ENCODE peak calls at places on chromosome 19, in ten cellular contexts. A is stimulated activated CD8-positive, alpha-beta memory T cell treated with anti-CD3 and anti-CD28 coated beads, Interleukin-15, amount 100 ng/mL, for 4 hours; H is head of caudate nucleus; S is NCI-H2081; O is AML-193; R is foreskin keratinocyte; L is NCI-H2029; M is Jurkat, Clone E6-1; Q is AG08395; D is midbrain. I is an unnamed sample.

GRCh38 chr19:4932711-4933110 is 23.4 kb downstream of the UHRF1 start:
- DNase-seq in M (no peak), Q (no peak), S (no peak), D (no peak), L (no peak), O (no peak), A (no peak), H (no peak), R (no peak), I (no peak)

GRCh38 chr19:16016226-16017137 is 59.8 kb upstream of the TPM4 start:
- DNase-seq in A (no peak), S (no peak), M (no peak), H (no peak), D (no peak), Q (no peak), L (no peak), O (no peak), R (no peak), I (no peak)

GRCh38 chr19:40614595-40615411 is 13.6 kb downstream of the LTBP4 start:
- DNase-seq in L (peak), S (peak), Q (peak), H (peak), A (peak), O (no peak), D (no peak), M (peak), R (peak), I (peak)

GRCh38 chr19:17855333-17856152 is 4.2 kb upstream of the RPL18A start:
- DNase-seq in R (no peak), A (peak), S (peak), D (peak), O (peak), Q (peak), H (peak), M (peak), L (peak), I (peak)

GRCh38 chr19:54465367-54466109 is 2.0 kb upstream of the LENG9 start:
- DNase-seq in O (no peak), R (no peak), A (no peak), L (no peak), M (no peak), Q (no peak), H (no peak), D (no peak), S (no peak), I (no peak)

GRCh38 chr19:49853852-49854849 is 3.2 kb downstream of the PTOV1 start:
- DNase-seq in R (no peak), M (no peak), O (no peak), Q (no peak), L (no peak), A (no peak), H (no peak), S (no peak), D (no peak), I (no peak)

GRCh38 chr19:5308471-5309437 is 31.9 kb downstream of the PTPRS start:
- DNase-seq in R (peak), S (peak), A (no peak), O (no peak), L (peak), H (peak), M (no peak), D (peak), Q (peak), I (peak)

GRCh38 chr19:996051-996838 is 4.0 kb upstream of the GRIN3B start:
- DNase-seq in D (no peak), R (peak), Q (peak), S (peak), O (no peak), A (peak), M (no peak), H (no peak), L (no peak), I (peak)

GRCh38 chr19:12834418-12834943 is at the start of gene RTBDN:
- DNase-seq in M (no peak), H (no peak), S (peak), Q (no peak), L (peak), D (no peak), R (no peak), O (no peak), A (no peak), I (no peak)

GRCh38 chr19:44308011-44308410 is 3.2 kb upstream of the ZNF235 start:
- DNase-seq in D (no peak), R (peak), S (no peak), L (no peak), O (peak), A (no peak), Q (peak), H (no peak), M (no peak), I (peak)

GRCh38 chr19:13149628-13150186 is 468 bp downstream of the STX10 start:
- DNase-seq in H (peak), R (no peak), Q (no peak), A (no peak), S (peak), D (no peak), O (no peak), L (peak), M (no peak), I (peak)

GRCh38 chr19:46746281-46746965 is at the start of gene STRN4:
- DNase-seq in R (no peak), L (peak), S (peak), D (peak), O (peak), M (no peak), Q (peak), A (no peak), H (no peak), I (no peak)

GRCh38 chr19:34590228-34590627 is 86.7 kb downstream of the SCGB2B2 start:
- DNase-seq in A (no peak), Q (no peak), D (no peak), M (no peak), H (no peak), S (no peak), R (no peak), L (no peak), O (no peak), I (no peak)

GRCh38 chr19:35959968-35960320 is 23.8 kb downstream of the LRFN3 start:
- DNase-seq in L (no peak), A (no peak), O (no peak), R (no peak), H (no peak), D (no peak), M (no peak), Q (no peak), S (no peak), I (no peak)

GRCh38 chr19:8631425-8631819 is 989 bp downstream of the NFILZ start:
- DNase-seq in A (no peak), O (no peak), S (no peak), Q (no peak), M (no peak), H (peak), D (peak), R (no peak), L (no peak), I (peak)

GRCh38 chr19:7657047-7657779 is 11.6 kb upstream of the RETN start:
- DNase-seq in A (no peak), M (no peak), L (no peak), O (peak), D (no peak), R (no peak), H (no peak), Q (no peak), S (no peak), I (no peak)

GRCh38 chr19:50725932-50726230 is 2.7 kb downstream of the CLEC11A start:
- DNase-seq in L (no peak), R (no peak), D (no peak), M (no peak), O (no peak), S (no peak), H (no peak), A (no peak), Q (no peak), I (no peak)

I was measured in fibroblast of the aortic adventitia.